ENCODE peak calls at places on chromosomes 1 and 21, in five cellular contexts. Y is GF-D8, P is uterus, O is T-helper 1 cell, K is cardiac fibroblast. V is an unnamed sample.

GRCh38 chr1:52192436-52192835 is 50.5 kb downstream of the ZFYVE9 start:
- DNase-seq in Y (no peak), P (no peak), O (no peak), K (peak), V (no peak)

GRCh38 chr1:10679521-10680220 is 116.8 kb downstream of the CASZ1 start:
- DNase-seq in Y (no peak), P (no peak), O (no peak), K (peak), V (peak)

GRCh38 chr1:147837129-147837776 is 65.3 kb upstream of the GJA8 start:
- DNase-seq in Y (no peak), P (no peak), O (no peak), K (no peak), V (no peak)

GRCh38 chr1:62230724-62231123 is 36.1 kb downstream of the L1TD1 start:
- DNase-seq in Y (no peak), P (no peak), O (no peak), K (peak), V (peak)

GRCh38 chr1:145994391-145995120 is 1.8 kb downstream of the TXNIP start:
- DNase-seq in Y (no peak), P (peak), O (peak), K (no peak), V (no peak)

GRCh38 chr1:230128569-230129269 is 61.7 kb downstream of the GALNT2 start:
- DNase-seq in Y (no peak), P (no peak), O (no peak), K (no peak), V (no peak)

GRCh38 chr1:93738926-93739325 is 57.3 kb upstream of the BCAR3 start:
- DNase-seq in Y (no peak), P (no peak), O (no peak), K (no peak), V (peak)

GRCh38 chr1:180639871-180640270 is 8.0 kb downstream of the XPR1 start:
- DNase-seq in Y (no peak), P (no peak), O (no peak), K (no peak), V (no peak)

GRCh38 chr1:236639686-236640085 is 35.4 kb upstream of the HEATR1 start:
- DNase-seq in Y (no peak), P (no peak), O (no peak), K (no peak), V (no peak)

GRCh38 chr21:36126166-36126565 is 8.7 kb upstream of the CBR3 start:
- DNase-seq in Y (no peak), P (no peak), O (no peak), K (no peak), V (no peak)

GRCh38 chr1:206952182-206952581 is 5.9 kb upstream of the PIGR start:
- DNase-seq in Y (no peak), P (no peak), O (no peak), K (no peak), V (peak)

GRCh38 chr21:45364464-45365185 is 40.3 kb upstream of the COL18A1 start:
- DNase-seq in Y (no peak), P (peak), O (no peak), K (peak), V (peak)

GRCh38 chr1:174021611-174022079 is 512 bp downstream of the RC3H1 start:
- DNase-seq in Y (no peak), P (peak), O (peak), K (peak), V (peak)

GRCh38 chr1:89873757-89874156 is 52.9 kb downstream of the LRRC8D start:
- DNase-seq in Y (no peak), P (no peak), O (no peak), K (peak), V (peak)

GRCh38 chr1:172766462-172766861 is 107.6 kb downstream of the FASLG start:
- DNase-seq in Y (no peak), P (no peak), O (no peak), K (no peak), V (no peak)

GRCh38 chr1:36699113-36699512 is 216.4 kb upstream of the CSF3R start:
- DNase-seq in Y (no peak), P (no peak), O (no peak), K (no peak), V (no peak)

GRCh38 chr1:104406731-104407130 is 657.0 kb downstream of the AMY1C start:
- DNase-seq in Y (no peak), P (no peak), O (no peak), K (no peak), V (no peak)

GRCh38 chr1:199956005-199956404 is 71.5 kb upstream of the NR5A2 start:
- DNase-seq in Y (no peak), P (no peak), O (no peak), K (no peak), V (no peak)

V was measured in LHCN-M2.